ENCODE peak calls at places on chromosomes 12 and 14, in five cellular contexts. W is stimulated activated CD4-positive, alpha-beta T cell treated with anti-CD3 and anti-CD28 coated beads, Interleukin-2, amount 100 ng/mL, for 4 hours; U is substantia nigra; R is fibroblast of the aortic adventitia; L is GM19239. Y is an unnamed sample.
A peak's percentile ranks its signal among the peaks of the same experiment; 100 is the strongest.

GRCh38 chr14:95480109-95480886 is 36.2 kb downstream of the SYNE3 start:
- DNase-seq in W (no peak), U (no peak), R (peak; percentile 78), L (no peak), Y (peak; percentile 91)

GRCh38 chr12:82357845-82358199 is 365 bp downstream of the CCDC59 start:
- DNase-seq in W (no peak), U (no peak), R (no peak), L (no peak), Y (peak; percentile 36)

GRCh38 chr12:132719141-132719953 is 8.7 kb downstream of the PGAM5 start:
- DNase-seq in W (no peak), U (no peak), R (no peak), L (no peak), Y (no peak)

GRCh38 chr12:107042801-107043200 is 50.5 kb downstream of the CRY1 start:
- DNase-seq in W (no peak), U (no peak), R (no peak), L (no peak), Y (no peak)

GRCh38 chr14:34732802-34733201 is 18.4 kb upstream of the CFL2 start:
- DNase-seq in W (no peak), U (no peak), R (no peak), L (no peak), Y (no peak)

GRCh38 chr12:12008931-12009611 is 61.7 kb upstream of the BCL2L14 start:
- DNase-seq in W (peak; percentile 35), U (no peak), R (no peak), L (no peak), Y (peak; percentile 73)

GRCh38 chr14:98953544-98954346 is 318.3 kb downstream of the BCL11B start:
- DNase-seq in W (no peak), U (no peak), R (no peak), L (no peak), Y (peak; percentile 86)

GRCh38 chr14:100823488-100823887 is 2.4 kb upstream of the MEG3 start:
- DNase-seq in W (no peak), U (no peak), R (no peak), L (no peak), Y (no peak)

GRCh38 chr12:74903522-74903921 is 306.1 kb downstream of the KCNC2 start:
- DNase-seq in W (no peak), U (no peak), R (no peak), L (no peak), Y (no peak)

GRCh38 chr12:124910561-124911478 is 3.6 kb downstream of the UBC start:
- DNase-seq in W (no peak), U (no peak), R (no peak), L (no peak), Y (peak; percentile 72)

GRCh38 chr14:95758331-95758730 is 44.4 kb upstream of the TCL1A start:
- DNase-seq in W (no peak), U (no peak), R (no peak), L (no peak), Y (no peak)

Y was measured in GM23248.